ENCODE peak calls at places on chromosomes 5 and 9, in five cellular contexts. One of them, this sample, is unnamed.

GRCh38 chr5:173027905-173028304 is 28.2 kb upstream of the CREBRF start:
- DNase-seq in heart left ventricle: no peak
- DNase-seq in bronchial epithelial cell: no peak
- DNase-seq in dorsolateral prefrontal cortex: no peak
- DNase-seq in AG04450: no peak
- DNase-seq in this sample: no peak

GRCh38 chr9:27528886-27529315 is 713 bp downstream of the MOB3B start:
- DNase-seq in heart left ventricle: peak
- DNase-seq in bronchial epithelial cell: peak
- DNase-seq in dorsolateral prefrontal cortex: peak
- DNase-seq in AG04450: no peak
- DNase-seq in this sample: no peak

GRCh38 chr9:86352440-86353106 is 1.6 kb downstream of the TUT7 start:
- DNase-seq in heart left ventricle: no peak
- DNase-seq in bronchial epithelial cell: no peak
- DNase-seq in dorsolateral prefrontal cortex: no peak
- DNase-seq in AG04450: no peak
- DNase-seq in this sample: no peak

GRCh38 chr9:133492061-133493021 is 13.4 kb upstream of the SLC2A6 start:
- DNase-seq in heart left ventricle: no peak
- DNase-seq in bronchial epithelial cell: peak
- DNase-seq in dorsolateral prefrontal cortex: no peak
- DNase-seq in AG04450: no peak
- DNase-seq in this sample: no peak

GRCh38 chr5:93303291-93303691 is 277.7 kb downstream of the NR2F1-AS1 start:
- DNase-seq in heart left ventricle: no peak
- DNase-seq in bronchial epithelial cell: no peak
- DNase-seq in dorsolateral prefrontal cortex: no peak
- DNase-seq in AG04450: no peak
- DNase-seq in this sample: no peak

GRCh38 chr9:90894956-90895687 is 93.5 kb downstream of the SYK start:
- DNase-seq in heart left ventricle: no peak
- DNase-seq in bronchial epithelial cell: no peak
- DNase-seq in dorsolateral prefrontal cortex: no peak
- DNase-seq in AG04450: no peak
- DNase-seq in this sample: no peak

GRCh38 chr5:99331061-99331460 is 402.3 kb upstream of the CHD1 start:
- DNase-seq in heart left ventricle: no peak
- DNase-seq in bronchial epithelial cell: no peak
- DNase-seq in dorsolateral prefrontal cortex: no peak
- DNase-seq in AG04450: no peak
- DNase-seq in this sample: no peak

GRCh38 chr5:115857621-115858349 is 16.1 kb downstream of the AP3S1 start:
- DNase-seq in heart left ventricle: no peak
- DNase-seq in bronchial epithelial cell: peak
- DNase-seq in dorsolateral prefrontal cortex: no peak
- DNase-seq in AG04450: no peak
- DNase-seq in this sample: no peak

GRCh38 chr5:109532773-109533364 is 123.1 kb upstream of the PJA2 start:
- DNase-seq in heart left ventricle: no peak
- DNase-seq in bronchial epithelial cell: no peak
- DNase-seq in dorsolateral prefrontal cortex: no peak
- DNase-seq in AG04450: no peak
- DNase-seq in this sample: no peak

GRCh38 chr5:176360894-176361436 is 599 bp downstream of the KIAA1191 start:
- DNase-seq in heart left ventricle: no peak
- DNase-seq in bronchial epithelial cell: peak
- DNase-seq in dorsolateral prefrontal cortex: no peak
- DNase-seq in AG04450: no peak
- DNase-seq in this sample: no peak

GRCh38 chr5:177445052-177446016 is 1.3 kb upstream of the PRR7 start:
- DNase-seq in heart left ventricle: no peak
- DNase-seq in bronchial epithelial cell: no peak
- DNase-seq in dorsolateral prefrontal cortex: no peak
- DNase-seq in AG04450: no peak
- DNase-seq in this sample: no peak
- H3K4me3 ChIP-seq in heart left ventricle: no peak
- H3K4me3 ChIP-seq in bronchial epithelial cell: no peak
- H3K4me3 ChIP-seq in dorsolateral prefrontal cortex: peak
- H3K4me3 ChIP-seq in AG04450: no peak
- H3K4me3 ChIP-seq in this sample: peak

GRCh38 chr5:140222416-140222815 is 47.4 kb downstream of the CYSTM1 start:
- DNase-seq in heart left ventricle: no peak
- DNase-seq in bronchial epithelial cell: no peak
- DNase-seq in dorsolateral prefrontal cortex: no peak
- DNase-seq in AG04450: no peak
- DNase-seq in this sample: no peak

GRCh38 chr5:140220698-140221064 is 45.7 kb downstream of the CYSTM1 start:
- DNase-seq in heart left ventricle: no peak
- DNase-seq in bronchial epithelial cell: peak
- DNase-seq in dorsolateral prefrontal cortex: no peak
- DNase-seq in AG04450: no peak
- DNase-seq in this sample: no peak

GRCh38 chr5:140223567-140223966 is 48.6 kb downstream of the CYSTM1 start:
- DNase-seq in heart left ventricle: peak
- DNase-seq in bronchial epithelial cell: no peak
- DNase-seq in dorsolateral prefrontal cortex: no peak
- DNase-seq in AG04450: no peak
- DNase-seq in this sample: no peak

GRCh38 chr5:140220032-140220697 is 45.2 kb downstream of the CYSTM1 start:
- DNase-seq in heart left ventricle: no peak
- DNase-seq in bronchial epithelial cell: peak
- DNase-seq in dorsolateral prefrontal cortex: no peak
- DNase-seq in AG04450: no peak
- DNase-seq in this sample: peak

GRCh38 chr5:140221697-140222223 is 46.8 kb downstream of the CYSTM1 start:
- DNase-seq in heart left ventricle: no peak
- DNase-seq in bronchial epithelial cell: peak
- DNase-seq in dorsolateral prefrontal cortex: no peak
- DNase-seq in AG04450: peak
- DNase-seq in this sample: no peak
- H3K4me3 ChIP-seq in heart left ventricle: no peak
- H3K4me3 ChIP-seq in bronchial epithelial cell: no peak
- H3K4me3 ChIP-seq in dorsolateral prefrontal cortex: no peak
- H3K4me3 ChIP-seq in AG04450: no peak
- H3K4me3 ChIP-seq in this sample: no peak

GRCh38 chr9:77945798-77946197 is 85.8 kb downstream of the GNAQ start:
- DNase-seq in heart left ventricle: no peak
- DNase-seq in bronchial epithelial cell: no peak
- DNase-seq in dorsolateral prefrontal cortex: no peak
- DNase-seq in AG04450: no peak
- DNase-seq in this sample: no peak
- H3K4me3 ChIP-seq in heart left ventricle: no peak
- H3K4me3 ChIP-seq in bronchial epithelial cell: no peak
- H3K4me3 ChIP-seq in dorsolateral prefrontal cortex: no peak
- H3K4me3 ChIP-seq in AG04450: no peak
- H3K4me3 ChIP-seq in this sample: no peak

GRCh38 chr5:39151731-39152130 is 67.6 kb downstream of the FYB1 start:
- DNase-seq in heart left ventricle: no peak
- DNase-seq in bronchial epithelial cell: no peak
- DNase-seq in dorsolateral prefrontal cortex: no peak
- DNase-seq in AG04450: no peak
- DNase-seq in this sample: no peak
- H3K4me3 ChIP-seq in heart left ventricle: no peak
- H3K4me3 ChIP-seq in bronchial epithelial cell: no peak
- H3K4me3 ChIP-seq in dorsolateral prefrontal cortex: no peak
- H3K4me3 ChIP-seq in AG04450: no peak
- H3K4me3 ChIP-seq in this sample: no peak

GRCh38 chr9:73845539-73845938 is 651.6 kb upstream of the RORB start:
- DNase-seq in heart left ventricle: no peak
- DNase-seq in bronchial epithelial cell: no peak
- DNase-seq in dorsolateral prefrontal cortex: no peak
- DNase-seq in AG04450: no peak
- DNase-seq in this sample: no peak
- H3K4me3 ChIP-seq in heart left ventricle: no peak
- H3K4me3 ChIP-seq in bronchial epithelial cell: no peak
- H3K4me3 ChIP-seq in dorsolateral prefrontal cortex: no peak
- H3K4me3 ChIP-seq in AG04450: no peak
- H3K4me3 ChIP-seq in this sample: no peak

DNA sequence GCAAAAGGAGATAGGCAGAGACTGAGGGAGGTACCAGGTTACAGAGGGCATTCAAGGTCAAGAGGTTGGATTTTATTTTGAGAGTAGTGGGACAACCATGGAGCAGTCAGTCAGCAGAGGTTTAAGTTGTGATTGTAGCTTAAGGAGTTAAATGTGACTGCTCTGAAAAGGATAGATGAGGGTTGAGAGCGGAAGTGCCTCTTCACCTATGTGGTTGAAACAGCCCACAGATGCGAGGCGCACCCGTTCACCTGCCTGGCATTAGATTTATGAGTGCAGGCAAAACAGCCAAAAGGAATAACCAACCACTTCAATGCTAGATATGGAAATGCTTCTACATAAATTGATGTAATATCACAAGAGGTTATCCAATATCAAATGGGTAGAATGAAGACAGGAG is 8.4 kb downstream of the ZNF474 start:
- DNase-seq in heart left ventricle: no peak
- DNase-seq in bronchial epithelial cell: no peak
- DNase-seq in dorsolateral prefrontal cortex: no peak
- DNase-seq in AG04450: no peak
- DNase-seq in this sample: no peak
- H3K4me3 ChIP-seq in heart left ventricle: no peak
- H3K4me3 ChIP-seq in bronchial epithelial cell: no peak
- H3K4me3 ChIP-seq in dorsolateral prefrontal cortex: no peak
- H3K4me3 ChIP-seq in AG04450: no peak
- H3K4me3 ChIP-seq in this sample: no peak

GRCh38 chr5:88888291-88888690 is 5.3 kb upstream of the MEF2C start:
- DNase-seq in heart left ventricle: no peak
- DNase-seq in bronchial epithelial cell: no peak
- DNase-seq in dorsolateral prefrontal cortex: no peak
- DNase-seq in AG04450: no peak
- DNase-seq in this sample: no peak
- H3K4me3 ChIP-seq in heart left ventricle: peak
- H3K4me3 ChIP-seq in bronchial epithelial cell: no peak
- H3K4me3 ChIP-seq in dorsolateral prefrontal cortex: peak
- H3K4me3 ChIP-seq in AG04450: no peak
- H3K4me3 ChIP-seq in this sample: no peak

This sample was measured in retinal pigment epithelial cell.